ENCODE peak calls at places on chromosomes 5 and 9, in seven cellular contexts. V is aorta; Q is mesendoderm; A is epithelial cell of prostate; G is Jurkat, Clone E6-1; O is CD8-positive, alpha-beta memory T cell; I is progenitor cell of endocrine pancreas. H is an unnamed sample.
A peak's percentile ranks its signal among the peaks of the same experiment; 100 is the strongest.

GRCh38 chr5:131252824-131253171 is 11.1 kb upstream of the CDC42SE2 start:
- DNase-seq in V (no peak), Q (no peak), A (no peak), G (peak; percentile 94), O (peak; percentile 89), I (no peak), H (no peak)

GRCh38 chr5:135737701-135738563 is 96.5 kb upstream of the SLC25A48 start:
- DNase-seq in V (no peak), Q (peak; percentile 67), A (no peak), G (no peak), O (no peak), I (no peak), H (no peak)

GRCh38 chr5:11387382-11387781 is 516.9 kb downstream of the CTNND2 start:
- DNase-seq in V (no peak), Q (no peak), A (no peak), G (no peak), O (no peak), I (no peak), H (no peak)

GRCh38 chr5:170587808-170588207 is 84.0 kb downstream of the KCNIP1 start:
- DNase-seq in V (no peak), Q (no peak), A (no peak), G (no peak), O (no peak), I (no peak), H (no peak)

GRCh38 chr9:109238677-109239076 is 71.6 kb upstream of the FRRS1L start:
- DNase-seq in V (no peak), Q (no peak), A (no peak), G (no peak), O (no peak), I (no peak), H (no peak)

GRCh38 chr5:179123491-179124328 is 63.5 kb downstream of the ZNF354C start:
- DNase-seq in V (peak; percentile 44), Q (no peak), A (no peak), G (no peak), O (no peak), I (no peak), H (no peak)

GRCh38 chr5:151082274-151082902 is 1.6 kb upstream of the TNIP1 start:
- DNase-seq in V (no peak), Q (peak; percentile 77), A (no peak), G (no peak), O (peak; percentile 26), I (no peak), H (peak; percentile 65)

GRCh38 chr9:18473551-18474279 is at the start of gene ADAMTSL1:
- DNase-seq in V (peak; percentile 79), Q (peak; percentile 93), A (no peak), G (no peak), O (no peak), I (no peak), H (peak; percentile 92)

GRCh38 chr9:133616643-133617405 is 7.6 kb upstream of the FAM163B start:
- DNase-seq in V (no peak), Q (no peak), A (no peak), G (no peak), O (no peak), I (no peak), H (no peak)

GRCh38 chr5:114360816-114361723 is 800 bp upstream of the KCNN2 start:
- DNase-seq in V (peak; percentile 78), Q (peak; percentile 87), A (no peak), G (peak; percentile 45), O (no peak), I (peak; percentile 74), H (peak; percentile 93)

GRCh38 chr5:96330532-96331140 is 102.4 kb downstream of the PCSK1 start:
- DNase-seq in V (no peak), Q (no peak), A (no peak), G (no peak), O (no peak), I (no peak), H (no peak)

GRCh38 chr5:135833961-135834638 is 363 bp upstream of the SLC25A48 start:
- DNase-seq in V (peak; percentile 39), Q (no peak), A (no peak), G (peak; percentile 9), O (no peak), I (no peak), H (no peak)

H was measured in neural progenitor cell.